ENCODE peak calls at places on chromosome 15, in four cellular contexts. W, O, D and C are unnamed samples.

GRCh38 chr15:38238311-38238710 is 14.3 kb upstream of the SPRED1 start:
- DNase-seq in W (no peak), O (no peak), D (no peak), C (no peak)

GRCh38 chr15:93466380-93466779 is 377.4 kb upstream of the RGMA start:
- DNase-seq in W (no peak), O (no peak), D (no peak), C (no peak)

GRCh38 chr15:89187301-89187700 is 34.1 kb downstream of the RLBP1 start:
- DNase-seq in W (no peak), O (no peak), D (no peak), C (no peak)

GRCh38 chr15:40768492-40769309 is 1.1 kb upstream of the C15orf62 start:
- DNase-seq in W (no peak), O (no peak), D (no peak), C (no peak)

GRCh38 chr15:87167055-87167454 is 1087.4 kb downstream of the AGBL1 start:
- DNase-seq in W (no peak), O (no peak), D (no peak), C (no peak)

GRCh38 chr15:92954578-92954977 is 54.5 kb downstream of the CHD2 start:
- DNase-seq in W (no peak), O (no peak), D (no peak), C (no peak)

GRCh38 chr15:49242820-49243219 is 72.8 kb downstream of the GALK2 start:
- DNase-seq in W (no peak), O (no peak), D (no peak), C (no peak)

GRCh38 chr15:59751552-59752413 is 62.7 kb upstream of the BNIP2 start:
- DNase-seq in W (no peak), O (no peak), D (no peak), C (no peak)

GRCh38 chr15:44726568-44727461 is 9.5 kb upstream of the TRIM69 start:
- DNase-seq in W (no peak), O (peak), D (no peak), C (no peak)

GRCh38 chr15:43769584-43770228 is 7.1 kb downstream of the ELL3 start:
- DNase-seq in W (peak), O (peak), D (peak), C (peak)

GRCh38 chr15:61459785-61460707 is 230.9 kb upstream of the RORA start:
- DNase-seq in W (no peak), O (no peak), D (no peak), C (no peak)

GRCh38 chr15:58401991-58402649 is 29.7 kb upstream of the LIPC start:
- DNase-seq in W (no peak), O (no peak), D (no peak), C (no peak)

GRCh38 chr15:99732268-99732641 is 982 bp downstream of the LYSMD4 start:
- DNase-seq in W (no peak), O (no peak), D (no peak), C (no peak)

GRCh38 chr15:77808581-77809198 is 176.0 kb upstream of the LINGO1 start:
- DNase-seq in W (no peak), O (no peak), D (no peak), C (no peak)

GRCh38 chr15:25055356-25056068 is 100.7 kb downstream of the SNRPN start:
- DNase-seq in W (no peak), O (no peak), D (no peak), C (no peak)

GRCh38 chr15:51227967-51228783 is 110.2 kb downstream of the CYP19A1 start:
- DNase-seq in W (no peak), O (peak), D (no peak), C (no peak)

GRCh38 chr15:58182460-58183163 is 44.4 kb downstream of the AQP9 start:
- DNase-seq in W (peak), O (peak), D (peak), C (peak)

GRCh38 chr15:31974154-31974794 is 56.0 kb upstream of the CHRNA7 start:
- DNase-seq in W (no peak), O (no peak), D (no peak), C (no peak)

GRCh38 chr15:31977812-31978662 is 52.3 kb upstream of the CHRNA7 start:
- DNase-seq in W (peak), O (peak), D (peak), C (peak)

GRCh38 chr15:31977138-31977537 is 53.2 kb upstream of the CHRNA7 start:
- DNase-seq in W (no peak), O (no peak), D (no peak), C (no peak)

GRCh38 chr15:31974855-31975421 is 55.4 kb upstream of the CHRNA7 start:
- DNase-seq in W (no peak), O (no peak), D (peak), C (no peak)

GRCh38 chr15:31975446-31976229 is 54.7 kb upstream of the CHRNA7 start:
- DNase-seq in W (no peak), O (no peak), D (no peak), C (no peak)
- TF ChIP-seq CTCF in W (no peak), O (no peak), D (peak), C (no peak)

GRCh38 chr15:71752604-71753289 is 57.6 kb upstream of the NR2E3 start:
- DNase-seq in W (no peak), O (no peak), D (no peak), C (no peak)
- TF ChIP-seq CTCF in W (no peak), O (peak), D (peak), C (peak)

GRCh38 chr15:67832031-67832551 is 6.8 kb downstream of the SKOR1 start:
- DNase-seq in W (no peak), O (no peak), D (no peak), C (no peak)
- TF ChIP-seq CTCF in W (no peak), O (no peak), D (peak), C (no peak)

DNA sequence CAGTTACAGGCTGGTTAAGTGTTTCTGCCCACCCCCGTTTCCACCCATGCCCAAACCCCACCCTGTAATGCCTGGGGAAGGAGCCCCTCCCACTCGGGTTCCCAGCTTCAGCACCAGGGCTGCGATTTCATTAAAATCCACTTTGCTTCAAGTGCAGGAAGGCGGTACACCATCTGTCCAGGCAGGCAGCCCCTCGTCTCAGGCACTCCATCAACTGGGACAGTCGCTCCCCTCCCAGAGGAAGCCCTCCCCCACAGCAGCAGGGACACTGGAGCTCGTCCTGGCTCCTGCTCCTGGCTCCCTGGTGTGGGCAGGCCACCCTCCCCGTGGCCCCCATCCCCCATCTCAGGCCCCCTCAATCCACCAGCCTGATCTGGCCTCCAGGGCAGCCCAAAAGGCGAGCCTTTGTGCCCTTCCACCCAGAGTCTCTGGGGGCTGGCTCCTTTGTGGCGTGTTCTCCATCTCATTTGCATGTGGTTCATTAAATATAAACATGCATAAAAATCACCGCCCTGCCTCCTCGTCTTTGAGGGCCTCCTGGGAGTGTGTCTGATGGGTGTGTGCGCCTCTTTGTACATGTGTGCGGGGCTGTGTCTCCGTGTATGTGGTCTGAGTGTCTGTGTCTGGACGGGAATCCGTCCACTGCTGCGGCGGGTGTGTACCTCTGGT is 32.4 kb downstream of the RNU5B-1 start:
- DNase-seq in W (no peak), O (no peak), D (no peak), C (no peak)
- TF ChIP-seq CTCF in W (no peak), O (no peak), D (no peak), C (no peak)

GRCh38 chr15:71469393-71469792 is 341.0 kb upstream of the NR2E3 start:
- DNase-seq in W (no peak), O (no peak), D (no peak), C (no peak)
- TF ChIP-seq CTCF in W (no peak), O (no peak), D (no peak), C (no peak)

GRCh38 chr15:84600687-84601554 is at the start of gene ZSCAN2:
- DNase-seq in W (peak), O (peak), D (peak), C (peak)
- TF ChIP-seq CTCF in W (no peak), O (no peak), D (no peak), C (peak)

GRCh38 chr15:48109212-48109611 is 11.6 kb upstream of the SLC24A5 start:
- DNase-seq in W (no peak), O (no peak), D (no peak), C (no peak)
- TF ChIP-seq CTCF in W (no peak), O (no peak), D (no peak), C (no peak)

DNA sequence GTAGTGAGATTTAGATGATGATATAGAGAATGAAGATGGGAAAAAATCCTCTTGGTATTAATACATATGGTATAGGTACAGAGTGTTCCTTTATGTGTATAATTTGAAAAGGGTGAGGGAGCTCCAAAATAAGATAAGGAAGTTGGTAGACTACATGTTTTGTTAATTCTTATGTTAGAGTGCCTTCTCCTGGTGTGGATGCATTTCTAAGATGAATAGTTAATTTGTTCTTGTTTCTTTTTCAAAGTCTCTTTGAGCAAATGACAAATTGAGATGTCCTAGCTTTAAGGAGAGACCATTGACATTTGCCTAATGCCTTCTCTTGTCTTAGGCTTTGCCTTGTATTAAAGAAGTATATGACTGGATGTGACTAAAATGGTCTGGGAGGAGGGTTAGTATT is 34.1 kb downstream of the AKAP13 start:
- DNase-seq in W (no peak), O (no peak), D (no peak), C (no peak)
- TF ChIP-seq CTCF in W (no peak), O (peak), D (no peak), C (no peak)

GRCh38 chr15:26323564-26323963 is 449.3 kb downstream of the GABRB3 start:
- DNase-seq in W (no peak), O (no peak), D (no peak), C (no peak)
- TF ChIP-seq CTCF in W (no peak), O (no peak), D (no peak), C (no peak)

GRCh38 chr15:74134387-74135027 is 4.1 kb downstream of the ISLR2 start:
- DNase-seq in W (no peak), O (peak), D (no peak), C (peak)
- TF ChIP-seq CTCF in W (no peak), O (peak), D (peak), C (peak)